ENCODE peak calls at places on chromosomes 1 and 21, in ten cellular contexts. W, L, U, F, D, T, B, X, J and N are unnamed samples.

GRCh38 chr1:238258510-238258909 is 367.8 kb upstream of the ZP4 start:
- DNase-seq in L (no peak), F (no peak), T (no peak), B (no peak), D (no peak), U (no peak), J (no peak), W (no peak), X (no peak), N (no peak)

GRCh38 chr1:37342736-37343135 is 131.6 kb upstream of the ZC3H12A start:
- DNase-seq in B (peak), F (no peak), L (no peak), T (no peak), X (no peak), D (no peak), U (no peak), W (no peak), J (no peak), N (no peak)

GRCh38 chr1:86429830-86430229 is 5.9 kb downstream of the CLCA2 start:
- DNase-seq in J (no peak), F (no peak), T (no peak), D (no peak), W (peak), B (peak), U (no peak), X (no peak), L (peak), N (no peak)

GRCh38 chr1:63730211-63730610 is 43.6 kb upstream of the ROR1 start:
- DNase-seq in J (no peak), B (peak), T (no peak), F (no peak), X (no peak), D (no peak), U (no peak), W (no peak), L (no peak), N (no peak)

GRCh38 chr1:174964261-174964984 is 35.3 kb upstream of the CACYBP start:
- DNase-seq in U (no peak), D (no peak), J (no peak), X (no peak), W (no peak), F (no peak), B (no peak), L (no peak), T (peak), N (no peak)

GRCh38 chr1:143698016-143698415 is 273.8 kb downstream of the FAM72C start:
- DNase-seq in U (no peak), D (peak), B (peak), X (no peak), T (peak), W (no peak), L (peak), F (peak), J (no peak), N (peak)

GRCh38 chr21:45109831-45110492 is 35.6 kb downstream of the ADARB1 start:
- DNase-seq in F (peak), B (no peak), J (no peak), W (no peak), X (peak), T (no peak), U (no peak), L (no peak), D (no peak), N (no peak)

GRCh38 chr1:147167361-147167760 is 4.9 kb downstream of the PRKAB2 start:
- DNase-seq in D (no peak), X (no peak), J (no peak), F (no peak), U (no peak), T (peak), B (peak), L (peak), W (peak), N (peak)

GRCh38 chr1:58585166-58585565 is 8.1 kb upstream of the TACSTD2 start:
- DNase-seq in X (no peak), U (no peak), B (no peak), F (no peak), W (no peak), J (no peak), L (no peak), T (no peak), D (no peak), N (no peak)

GRCh38 chr1:157134442-157134841 is 3.8 kb downstream of the ETV3 start:
- DNase-seq in F (no peak), W (no peak), T (no peak), D (no peak), J (no peak), B (no peak), X (no peak), L (no peak), U (no peak), N (no peak)

GRCh38 chr1:17197696-17198095 is 7.2 kb upstream of the PADI1 start:
- DNase-seq in J (no peak), W (no peak), U (no peak), L (no peak), D (no peak), F (no peak), X (no peak), B (no peak), T (no peak), N (no peak)

GRCh38 chr1:48876221-48876785 is 99.6 kb upstream of the BEND5 start:
- DNase-seq in U (no peak), L (peak), D (no peak), W (no peak), T (no peak), X (no peak), B (peak), F (no peak), J (no peak), N (no peak)